ENCODE peak calls at places on chromosome 2, in six cellular contexts. F, M, O, K, R and I are unnamed samples.

GRCh38 chr2:230893338-230893737 is 28.6 kb downstream of the ITM2C start:
- DNase-seq in F (no peak), M (no peak), O (no peak), K (no peak), R (no peak), I (no peak)

GRCh38 chr2:132503621-132504200 is 87.1 kb downstream of the GPR39 start:
- DNase-seq in F (peak; percentile 49), M (no peak), O (peak; percentile 85), K (no peak), R (no peak), I (peak; percentile 26)

GRCh38 chr2:75064691-75065396 is 106.4 kb downstream of the POLE4 start:
- DNase-seq in F (peak; percentile 82), M (peak; percentile 31), O (peak; percentile 29), K (peak; percentile 76), R (peak; percentile 37), I (peak; percentile 34)

GRCh38 chr2:23419171-23420090 is 34.5 kb downstream of the KLHL29 start:
- DNase-seq in F (no peak), M (no peak), O (peak; percentile 29), K (no peak), R (peak; percentile 54), I (no peak)

GRCh38 chr2:86337235-86338099 is at the start of gene REEP1:
- DNase-seq in F (peak; percentile 82), M (no peak), O (no peak), K (no peak), R (no peak), I (no peak)

GRCh38 chr2:224887159-224887558 is 155.1 kb downstream of the DOCK10 start:
- DNase-seq in F (no peak), M (no peak), O (peak; percentile 96), K (no peak), R (no peak), I (no peak)

GRCh38 chr2:101175991-101176390 is 24.8 kb upstream of the TBC1D8 start:
- DNase-seq in F (peak; percentile 64), M (no peak), O (peak; percentile 38), K (no peak), R (no peak), I (no peak)

GRCh38 chr2:228181098-228182019 is at the start of gene SPHKAP:
- DNase-seq in F (no peak), M (no peak), O (no peak), K (no peak), R (no peak), I (no peak)

GRCh38 chr2:127146820-127147502 is 40.0 kb upstream of the BIN1 start:
- DNase-seq in F (peak; percentile 17), M (no peak), O (peak; percentile 40), K (no peak), R (no peak), I (no peak)